ENCODE peak calls at places on chromosome 4, in six cellular contexts. R, M, J, Q, K and X are unnamed samples.

GRCh38 chr4:3473943-3474335 is 10.8 kb downstream of the DOK7 start:
- DNase-seq in R (no peak), M (no peak), J (no peak), Q (no peak), K (no peak), X (no peak)

GRCh38 chr4:151184523-151185458 is 85.4 kb downstream of the RPS3A start:
- DNase-seq in R (no peak), M (no peak), J (no peak), Q (no peak), K (peak; percentile 84), X (no peak)

GRCh38 chr4:40648742-40649281 is 19.1 kb upstream of the RBM47 start:
- DNase-seq in R (no peak), M (no peak), J (no peak), Q (peak; percentile 17), K (no peak), X (no peak)

GRCh38 chr4:14837860-14838259 is 164.4 kb upstream of the CPEB2 start:
- DNase-seq in R (no peak), M (no peak), J (no peak), Q (no peak), K (no peak), X (no peak)

GRCh38 chr4:19947349-19947748 is 304.4 kb upstream of the SLIT2 start:
- DNase-seq in R (no peak), M (no peak), J (no peak), Q (no peak), K (peak; percentile 93), X (no peak)

GRCh38 chr4:3871181-3871852 is 105.1 kb downstream of the ADRA2C start:
- DNase-seq in R (no peak), M (peak; percentile 77), J (peak; percentile 50), Q (no peak), K (no peak), X (no peak)

GRCh38 chr4:47334597-47335185 is 128.8 kb downstream of the COMMD8 start:
- DNase-seq in R (no peak), M (no peak), J (no peak), Q (no peak), K (peak; percentile 41), X (no peak)

GRCh38 chr4:80114732-80115265 is 41.8 kb upstream of the ANTXR2 start:
- DNase-seq in R (no peak), M (no peak), J (no peak), Q (no peak), K (no peak), X (no peak)

GRCh38 chr4:16083217-16084191 is at the start of gene PROM1:
- DNase-seq in R (no peak), M (no peak), J (peak; percentile 52), Q (peak; percentile 19), K (no peak), X (no peak)

GRCh38 chr4:71009091-71009490 is 15.6 kb downstream of the DCK start:
- DNase-seq in R (no peak), M (no peak), J (no peak), Q (no peak), K (peak; percentile 63), X (no peak)

GRCh38 chr4:144449623-144450022 is 196.3 kb upstream of the HHIP start:
- DNase-seq in R (no peak), M (no peak), J (no peak), Q (peak; percentile 17), K (no peak), X (no peak)

GRCh38 chr4:144655491-144655890 is 9.5 kb downstream of the HHIP start:
- DNase-seq in R (no peak), M (no peak), J (no peak), Q (no peak), K (no peak), X (no peak)